ENCODE peak calls at places on chromosomes 13 and 19, in four cellular contexts. J is IMR-90, P is GM12865, T is AG10803. L is an unnamed sample.

GRCh38 chr13:76668141-76668540 is 218.1 kb downstream of the KCTD12 start:
- DNase-seq in P (no peak), J (no peak), T (no peak), L (no peak)

GRCh38 chr19:53659292-53659691 is 27.5 kb downstream of the DPRX start:
- DNase-seq in P (no peak), J (no peak), T (no peak), L (peak; percentile 2)

GRCh38 chr19:17902701-17903100 is 30.1 kb upstream of the CCDC124 start:
- DNase-seq in J (peak; percentile 50), T (peak; percentile 85), P (peak; percentile 31), L (peak; percentile 28)

GRCh38 chr19:5990289-5990797 is 12.4 kb upstream of the RANBP3 start:
- DNase-seq in T (no peak), P (no peak), J (no peak), L (no peak)

GRCh38 chr19:28941833-28942232 is 271.1 kb downstream of the UQCRFS1 start:
- DNase-seq in J (no peak), P (no peak), T (no peak), L (no peak)

GRCh38 chr19:38715540-38715939 is 28.7 kb downstream of the CAPN12 start:
- DNase-seq in P (no peak), T (no peak), J (no peak), L (no peak)

GRCh38 chr13:35879111-35879510 is 252.1 kb downstream of the DCLK1 start:
- DNase-seq in T (no peak), J (no peak), P (no peak), L (no peak)

GRCh38 chr13:20473139-20473538 is 52.5 kb downstream of the CRYL1 start:
- DNase-seq in T (no peak), P (no peak), J (peak; percentile 42), L (peak; percentile 2)

GRCh38 chr13:72218966-72219365 is 352.0 kb upstream of the DACH1 start:
- DNase-seq in J (no peak), P (no peak), T (no peak), L (no peak)

GRCh38 chr19:39506944-39507714 is 7.8 kb upstream of the SELENOV start:
- DNase-seq in P (peak; percentile 89), J (peak; percentile 67), T (peak; percentile 51), L (peak; percentile 90)

GRCh38 chr13:46146898-46147297 is 35.1 kb downstream of the LCP1 start:
- DNase-seq in T (peak; percentile 26), J (no peak), P (no peak), L (peak; percentile 19)

GRCh38 chr13:35992964-35993363 is 138.2 kb downstream of the DCLK1 start:
- DNase-seq in J (no peak), P (peak; percentile 5), T (no peak), L (no peak)

GRCh38 chr19:17721821-17722220 is 2.5 kb downstream of the MAP1S start:
- DNase-seq in P (no peak), J (peak; percentile 13), T (peak; percentile 33), L (peak; percentile 81)

GRCh38 chr19:19642506-19643157 is 825 bp downstream of the GMIP start:
- DNase-seq in P (peak; percentile 72), T (peak; percentile 8), J (no peak), L (peak; percentile 40)

GRCh38 chr13:33454844-33455256 is 169.3 kb upstream of the STARD13 start:
- DNase-seq in P (no peak), J (peak; percentile 36), T (peak; percentile 93), L (peak; percentile 86)

GRCh38 chr19:33699754-33700407 is 78.1 kb downstream of the CHST8 start:
- DNase-seq in P (no peak), J (no peak), T (no peak), L (no peak)

GRCh38 chr13:24741016-24741662 is 22.8 kb upstream of the RNF17 start:
- DNase-seq in T (no peak), J (no peak), P (peak; percentile 55), L (no peak)

GRCh38 chr13:78764665-78765064 is 105.7 kb upstream of the OBI1 start:
- DNase-seq in J (no peak), P (no peak), T (no peak), L (no peak)

GRCh38 chr13:31201341-31202024 is 1.7 kb downstream of the B3GLCT start:
- DNase-seq in P (no peak), J (peak; percentile 59), T (peak; percentile 62), L (peak; percentile 69)

GRCh38 chr13:113862766-113863510 is 938 bp downstream of the GAS6 start:
- DNase-seq in T (peak; percentile 46), J (no peak), P (peak; percentile 46), L (peak; percentile 59)

GRCh38 chr13:94224670-94225069 is 254.8 kb downstream of the DCT start:
- DNase-seq in P (no peak), J (no peak), T (no peak), L (no peak)

GRCh38 chr13:72726721-72727416 is 560 bp downstream of the MZT1 start:
- DNase-seq in P (peak; percentile 60), T (peak; percentile 12), J (no peak), L (peak; percentile 55)

GRCh38 chr13:105871768-105872167 is 663.7 kb downstream of the EFNB2 start:
- DNase-seq in P (no peak), T (no peak), J (no peak), L (no peak)

GRCh38 chr19:5707576-5708575 is 12.1 kb downstream of the LONP1 start:
- DNase-seq in J (no peak), T (no peak), P (no peak), L (no peak)

GRCh38 chr13:29362849-29363604 is 232.5 kb downstream of the SLC7A1 start:
- DNase-seq in J (peak; percentile 44), P (peak; percentile 72), T (peak; percentile 41), L (peak; percentile 25)

GRCh38 chr13:34467450-34468083 is 474.5 kb upstream of the NBEA start:
- DNase-seq in J (no peak), T (no peak), P (no peak), L (no peak)

GRCh38 chr13:102141625-102142472 is 260.0 kb downstream of the FGF14 start:
- DNase-seq in T (peak; percentile 20), P (no peak), J (peak; percentile 35), L (peak; percentile 70)

GRCh38 chr13:82569581-82569980 is 1312.7 kb downstream of the SLITRK1 start:
- DNase-seq in P (no peak), T (no peak), J (no peak), L (no peak)

GRCh38 chr13:82878536-82878935 is 1003.7 kb downstream of the SLITRK1 start:
- DNase-seq in P (no peak), T (no peak), J (no peak), L (peak; percentile 42)

GRCh38 chr19:4566402-4567051 is 7.0 kb upstream of the SEMA6B start:
- DNase-seq in T (no peak), J (no peak), P (no peak), L (no peak)

GRCh38 chr19:2288743-2289713 is 7.1 kb upstream of the PEAK3 start:
- DNase-seq in P (no peak), J (no peak), T (no peak), L (no peak)

GRCh38 chr13:105735269-105735668 is 800.2 kb downstream of the EFNB2 start:
- DNase-seq in T (no peak), J (no peak), P (no peak), L (no peak)

GRCh38 chr19:55368701-55369563 is 1.3 kb downstream of the IL11 start:
- DNase-seq in P (no peak), T (peak; percentile 71), J (peak; percentile 49), L (peak; percentile 89)

GRCh38 chr19:1081301-1082164 is 13.6 kb downstream of the POLR2E start:
- DNase-seq in P (no peak), T (no peak), J (no peak), L (no peak)
- TF ChIP-seq CTCF in P (no peak), T (no peak), J (no peak), L (no peak)

GRCh38 chr19:677201-677600 is 1.0 kb downstream of the FSTL3 start:
- DNase-seq in J (peak; percentile 79), P (no peak), T (peak; percentile 82), L (peak; percentile 93)
- H3K4me3 ChIP-seq in J (peak overlapping the region; percentile 81), P (no peak overlapping the region), T (peak overlapping the region; percentile 86), L (peak overlapping the region; percentile 67)

GRCh38 chr13:44967656-44968451 is 21.4 kb downstream of the NUFIP1 start:
- DNase-seq in P (no peak), T (peak; percentile 51), J (peak; percentile 31), L (peak; percentile 39)

GRCh38 chr13:44971656-44972595 is 17.3 kb downstream of the NUFIP1 start:
- DNase-seq in T (no peak), J (peak; percentile 68), P (peak; percentile 17), L (no peak)

GRCh38 chr13:44972956-44973581 is 16.2 kb downstream of the NUFIP1 start:
- DNase-seq in P (no peak), J (peak; percentile 38), T (peak; percentile 30), L (no peak)

GRCh38 chr13:44974056-44974798 is 15.0 kb downstream of the NUFIP1 start:
- DNase-seq in T (peak; percentile 63), P (peak; percentile 71), J (peak; percentile 65), L (peak; percentile 47)

DNA sequence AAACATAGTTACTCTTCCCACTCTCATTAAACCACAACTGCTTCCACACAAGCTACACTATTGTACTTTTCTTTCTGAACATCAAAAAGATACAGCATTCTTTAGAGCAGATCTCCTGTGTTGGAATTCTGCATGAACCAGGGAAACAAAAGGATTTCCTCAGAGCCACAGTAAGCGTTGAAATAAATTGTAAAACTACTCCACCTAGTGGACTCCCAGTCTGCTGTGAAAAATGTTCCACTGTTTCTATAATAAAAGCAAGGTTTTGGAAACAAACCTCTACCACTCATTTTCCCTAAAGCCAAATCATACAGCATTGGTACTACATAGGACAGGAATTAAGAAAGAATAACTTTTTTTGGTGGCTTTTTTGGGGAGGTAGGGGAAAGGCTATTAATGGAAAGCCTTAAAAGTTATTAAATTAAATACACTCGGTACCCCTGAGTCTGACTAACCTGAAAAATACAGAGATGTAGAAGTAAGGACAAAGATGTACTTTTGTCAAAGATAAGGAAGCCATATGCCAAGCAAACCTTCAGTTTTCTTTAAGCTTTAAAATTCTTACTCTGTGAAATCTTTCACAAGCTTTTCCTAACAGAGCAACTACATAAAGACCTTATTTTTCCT is 19.3 kb downstream of the NUFIP1 start:
- DNase-seq in J (peak; percentile 71), P (peak; percentile 19), T (peak; percentile 68), L (peak; percentile 79)
- TF ChIP-seq CTCF in J (peak; percentile 87), P (peak; percentile 51), T (peak; percentile 80), L (peak; percentile 59)

DNA sequence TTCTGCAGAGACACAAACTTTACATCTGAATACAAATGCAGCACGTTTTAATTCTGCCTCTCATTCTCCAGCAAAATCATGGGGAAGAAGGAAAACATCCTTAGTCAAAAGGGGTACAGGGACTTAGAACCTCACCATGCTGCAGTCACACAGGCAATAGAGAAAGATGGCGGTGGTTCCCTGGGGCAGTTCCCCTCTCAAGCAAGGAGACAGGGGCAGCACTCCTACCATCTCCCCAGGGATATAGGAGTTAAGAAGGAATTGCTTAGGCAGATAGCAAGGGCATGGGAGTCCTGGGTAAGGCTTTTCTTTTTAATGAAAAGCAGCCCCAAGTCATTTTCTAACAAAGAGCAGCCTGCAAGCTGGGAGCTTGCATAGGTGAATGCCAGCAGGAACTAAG is 514.8 kb downstream of the IRS2 start:
- DNase-seq in P (no peak), T (no peak), J (no peak), L (no peak)
- H3K4me3 ChIP-seq in P (no peak overlapping the region), T (no peak overlapping the region), J (no peak overlapping the region), L (no peak overlapping the region)

GRCh38 chr19:58372311-58373133 is 8.3 kb downstream of the ZNF837 start:
- DNase-seq in P (no peak), J (no peak), T (no peak), L (peak; percentile 39)
- TF ChIP-seq CTCF in P (no peak), J (peak; percentile 19), T (no peak), L (peak; percentile 3)

GRCh38 chr19:36421749-36422481 is 3.5 kb upstream of the ZFP82 start:
- DNase-seq in P (no peak), T (no peak), J (no peak), L (no peak)
- H3K4me3 ChIP-seq in P (no peak overlapping the region), T (peak overlapping the region; percentile 51), J (peak overlapping the region; percentile 42), L (peak overlapping the region; percentile 45)

L was measured in foreskin fibroblast.